ENCODE peak calls at places on chromosomes 6 and 20, in ten cellular contexts. One of them, this sample, is unnamed.

GRCh38 chr20:62766716-62767115 is 29.6 kb upstream of the MRGBP start:
- DNase-seq in B cell: no peak
- DNase-seq in MM.1S: no peak
- DNase-seq in brain microvascular endothelial cell: no peak
- DNase-seq in Calu3: peak; percentile 94
- DNase-seq in GM10248: no peak
- DNase-seq in CD4-positive, alpha-beta T cell: no peak
- DNase-seq in heart right ventricle: no peak
- DNase-seq in endodermal cell: no peak
- DNase-seq in uterus: no peak
- DNase-seq in this sample: no peak

GRCh38 chr6:28081486-28081751 is 1.1 kb downstream of the ZNF165 start:
- DNase-seq in B cell: peak; percentile 76
- DNase-seq in MM.1S: no peak
- DNase-seq in brain microvascular endothelial cell: no peak
- DNase-seq in Calu3: no peak
- DNase-seq in GM10248: peak; percentile 67
- DNase-seq in CD4-positive, alpha-beta T cell: no peak
- DNase-seq in heart right ventricle: no peak
- DNase-seq in endodermal cell: no peak
- DNase-seq in uterus: no peak
- DNase-seq in this sample: no peak

GRCh38 chr6:43250992-43251373 is 7.7 kb downstream of the TTBK1 start:
- DNase-seq in B cell: no peak
- DNase-seq in MM.1S: no peak
- DNase-seq in brain microvascular endothelial cell: peak; percentile 10
- DNase-seq in Calu3: peak; percentile 36
- DNase-seq in GM10248: no peak
- DNase-seq in CD4-positive, alpha-beta T cell: no peak
- DNase-seq in heart right ventricle: no peak
- DNase-seq in endodermal cell: peak; percentile 51
- DNase-seq in uterus: no peak
- DNase-seq in this sample: no peak

GRCh38 chr6:5366941-5367340 is 105.6 kb downstream of the FARS2 start:
- DNase-seq in B cell: no peak
- DNase-seq in MM.1S: no peak
- DNase-seq in brain microvascular endothelial cell: no peak
- DNase-seq in Calu3: no peak
- DNase-seq in GM10248: no peak
- DNase-seq in CD4-positive, alpha-beta T cell: no peak
- DNase-seq in heart right ventricle: no peak
- DNase-seq in endodermal cell: no peak
- DNase-seq in uterus: no peak
- DNase-seq in this sample: no peak

GRCh38 chr6:24891004-24891403 is 44.8 kb downstream of the RIPOR2 start:
- DNase-seq in B cell: no peak
- DNase-seq in MM.1S: no peak
- DNase-seq in brain microvascular endothelial cell: no peak
- DNase-seq in Calu3: no peak
- DNase-seq in GM10248: no peak
- DNase-seq in CD4-positive, alpha-beta T cell: no peak
- DNase-seq in heart right ventricle: no peak
- DNase-seq in endodermal cell: no peak
- DNase-seq in uterus: no peak
- DNase-seq in this sample: no peak

GRCh38 chr6:47047479-47048411 is 5.6 kb upstream of the ADGRF1 start:
- DNase-seq in B cell: peak; percentile 54
- DNase-seq in MM.1S: peak; percentile 77
- DNase-seq in brain microvascular endothelial cell: peak; percentile 78
- DNase-seq in Calu3: peak; percentile 74
- DNase-seq in GM10248: peak; percentile 36
- DNase-seq in CD4-positive, alpha-beta T cell: no peak
- DNase-seq in heart right ventricle: peak; percentile 56
- DNase-seq in endodermal cell: peak; percentile 90
- DNase-seq in uterus: peak; percentile 29
- DNase-seq in this sample: peak; percentile 79

GRCh38 chr20:10511507-10512231 is 76.6 kb downstream of the SLX4IP start:
- DNase-seq in B cell: peak; percentile 58
- DNase-seq in MM.1S: peak; percentile 90
- DNase-seq in brain microvascular endothelial cell: peak; percentile 98
- DNase-seq in Calu3: peak; percentile 64
- DNase-seq in GM10248: peak; percentile 78
- DNase-seq in CD4-positive, alpha-beta T cell: no peak
- DNase-seq in heart right ventricle: peak; percentile 76
- DNase-seq in endodermal cell: peak; percentile 86
- DNase-seq in uterus: peak; percentile 85
- DNase-seq in this sample: peak; percentile 97

GRCh38 chr20:62066983-62067433 is 1.3 kb upstream of the TAF4 start:
- DNase-seq in B cell: peak; percentile 49
- DNase-seq in MM.1S: no peak
- DNase-seq in brain microvascular endothelial cell: no peak
- DNase-seq in Calu3: no peak
- DNase-seq in GM10248: peak; percentile 63
- DNase-seq in CD4-positive, alpha-beta T cell: no peak
- DNase-seq in heart right ventricle: peak; percentile 17
- DNase-seq in endodermal cell: peak; percentile 72
- DNase-seq in uterus: no peak
- DNase-seq in this sample: no peak

GRCh38 chr6:140464720-140465119 is 1090.3 kb upstream of the CITED2 start:
- DNase-seq in B cell: no peak
- DNase-seq in MM.1S: no peak
- DNase-seq in brain microvascular endothelial cell: no peak
- DNase-seq in Calu3: no peak
- DNase-seq in GM10248: no peak
- DNase-seq in CD4-positive, alpha-beta T cell: no peak
- DNase-seq in heart right ventricle: no peak
- DNase-seq in endodermal cell: no peak
- DNase-seq in uterus: no peak
- DNase-seq in this sample: no peak
- TF ChIP-seq CTCF in B cell: no peak
- TF ChIP-seq CTCF in MM.1S: no peak
- TF ChIP-seq CTCF in brain microvascular endothelial cell: no peak
- TF ChIP-seq CTCF in Calu3: no peak
- TF ChIP-seq CTCF in GM10248: no peak
- TF ChIP-seq CTCF in CD4-positive, alpha-beta T cell: no peak
- TF ChIP-seq CTCF in heart right ventricle: no peak
- TF ChIP-seq CTCF in endodermal cell: no peak
- TF ChIP-seq CTCF in uterus: no peak
- TF ChIP-seq CTCF in this sample: no peak

GRCh38 chr6:69796081-69796626 is 656 bp downstream of the LMBRD1 start:
- DNase-seq in B cell: peak; percentile 59
- DNase-seq in MM.1S: peak; percentile 81
- DNase-seq in brain microvascular endothelial cell: peak; percentile 43
- DNase-seq in Calu3: peak; percentile 64
- DNase-seq in GM10248: peak; percentile 27
- DNase-seq in CD4-positive, alpha-beta T cell: peak; percentile 39
- DNase-seq in heart right ventricle: peak; percentile 10
- DNase-seq in endodermal cell: peak; percentile 85
- DNase-seq in uterus: no peak
- DNase-seq in this sample: peak; percentile 71

GRCh38 chr6:69795469-69796080 is 1.2 kb downstream of the LMBRD1 start:
- DNase-seq in B cell: peak; percentile 62
- DNase-seq in MM.1S: peak; percentile 21
- DNase-seq in brain microvascular endothelial cell: no peak
- DNase-seq in Calu3: no peak
- DNase-seq in GM10248: peak; percentile 45
- DNase-seq in CD4-positive, alpha-beta T cell: no peak
- DNase-seq in heart right ventricle: no peak
- DNase-seq in endodermal cell: no peak
- DNase-seq in uterus: no peak
- DNase-seq in this sample: no peak

GRCh38 chr6:69801225-69801624 is 4.4 kb upstream of the LMBRD1 start:
- DNase-seq in B cell: no peak
- DNase-seq in MM.1S: no peak
- DNase-seq in brain microvascular endothelial cell: no peak
- DNase-seq in Calu3: no peak
- DNase-seq in GM10248: no peak
- DNase-seq in CD4-positive, alpha-beta T cell: no peak
- DNase-seq in heart right ventricle: no peak
- DNase-seq in endodermal cell: peak; percentile 62
- DNase-seq in uterus: no peak
- DNase-seq in this sample: no peak

GRCh38 chr6:69792292-69792691 is 4.5 kb downstream of the LMBRD1 start:
- DNase-seq in B cell: no peak
- DNase-seq in MM.1S: no peak
- DNase-seq in brain microvascular endothelial cell: no peak
- DNase-seq in Calu3: no peak
- DNase-seq in GM10248: no peak
- DNase-seq in CD4-positive, alpha-beta T cell: no peak
- DNase-seq in heart right ventricle: no peak
- DNase-seq in endodermal cell: no peak
- DNase-seq in uterus: no peak
- DNase-seq in this sample: no peak

DNA sequence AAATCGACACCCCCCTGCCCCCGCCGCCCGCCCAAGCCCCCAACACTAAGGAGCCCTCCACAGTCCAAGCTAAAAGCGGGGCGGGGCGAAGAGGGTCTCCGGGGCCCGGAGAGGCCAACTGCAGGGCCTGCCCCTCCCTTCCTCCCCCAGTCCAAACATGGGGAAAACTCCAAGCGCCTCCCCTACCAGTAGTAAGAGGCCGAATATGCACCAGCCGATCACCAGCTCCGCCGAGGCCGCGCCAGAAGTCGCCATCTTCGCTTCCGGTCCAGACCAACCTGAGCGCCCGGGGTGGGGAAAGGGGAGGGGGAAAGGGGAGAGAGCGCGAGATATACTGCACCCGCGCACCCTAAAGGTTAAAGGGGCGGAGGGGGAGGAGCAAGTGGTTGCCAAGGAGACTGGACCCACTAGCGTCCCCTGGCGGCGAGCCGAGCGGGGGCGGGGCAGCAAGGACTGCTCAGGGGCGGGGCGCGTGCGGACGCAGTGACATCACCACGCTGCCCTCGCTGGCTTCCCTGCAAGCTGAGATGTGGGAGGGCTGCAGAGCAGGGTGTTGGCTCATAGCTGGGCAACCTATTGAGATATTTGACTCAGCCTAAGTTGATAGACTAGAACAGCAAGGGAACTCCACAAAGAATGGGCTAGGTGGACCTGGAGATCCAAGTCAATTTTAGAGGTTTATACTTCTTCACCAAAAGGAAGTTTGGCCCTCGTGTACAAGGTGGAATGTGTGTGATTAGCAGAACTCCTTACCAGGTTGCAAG is at the start of gene LMBRD1:
- DNase-seq in B cell: peak; percentile 99
- DNase-seq in MM.1S: peak; percentile 91
- DNase-seq in brain microvascular endothelial cell: peak; percentile 94
- DNase-seq in Calu3: peak; percentile 99
- DNase-seq in GM10248: peak; percentile 95
- DNase-seq in CD4-positive, alpha-beta T cell: peak; percentile 100
- DNase-seq in heart right ventricle: peak; percentile 97
- DNase-seq in endodermal cell: peak; percentile 100
- DNase-seq in uterus: peak; percentile 94
- DNase-seq in this sample: peak; percentile 95
- TF ChIP-seq CTCF in B cell: peak; percentile 95
- TF ChIP-seq CTCF in MM.1S: peak; percentile 97
- TF ChIP-seq CTCF in brain microvascular endothelial cell: peak; percentile 90
- TF ChIP-seq CTCF in Calu3: peak; percentile 95
- TF ChIP-seq CTCF in GM10248: peak; percentile 94
- TF ChIP-seq CTCF in CD4-positive, alpha-beta T cell: peak; percentile 94
- TF ChIP-seq CTCF in heart right ventricle: peak; percentile 78
- TF ChIP-seq CTCF in endodermal cell: peak; percentile 100
- TF ChIP-seq CTCF in uterus: peak; percentile 71
- TF ChIP-seq CTCF in this sample: peak; percentile 84

DNA sequence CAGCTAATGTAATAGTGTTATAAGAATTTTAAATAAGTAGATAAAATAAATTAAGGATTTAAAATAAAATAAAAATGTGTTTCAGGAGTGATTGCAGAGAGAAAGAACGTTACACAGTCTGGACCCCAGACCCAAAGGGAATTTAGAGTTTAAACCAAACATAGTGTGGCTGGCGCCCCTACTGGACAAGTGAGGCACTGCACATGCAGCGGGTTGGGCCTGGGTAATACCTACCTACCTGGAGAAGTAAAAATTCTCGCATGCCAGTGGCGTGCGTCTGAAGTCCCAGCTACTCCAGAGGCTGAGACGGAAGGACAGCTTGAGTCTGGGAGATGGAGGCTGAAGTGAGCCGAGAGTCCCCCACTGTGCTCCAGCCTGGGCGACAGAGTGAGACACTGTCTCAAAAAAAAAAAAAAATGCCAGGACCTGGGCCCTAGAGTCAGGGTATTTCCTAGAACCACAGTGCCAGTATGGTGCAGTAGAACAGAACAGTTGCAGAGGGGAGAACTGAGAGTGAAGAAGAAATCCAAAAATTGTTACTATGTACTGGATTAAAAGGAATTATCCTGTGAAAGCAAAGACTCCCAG is 71.4 kb upstream of the TCF21 start:
- DNase-seq in B cell: no peak
- DNase-seq in MM.1S: peak; percentile 32
- DNase-seq in brain microvascular endothelial cell: no peak
- DNase-seq in Calu3: peak; percentile 33
- DNase-seq in GM10248: peak; percentile 23
- DNase-seq in CD4-positive, alpha-beta T cell: peak; percentile 6
- DNase-seq in heart right ventricle: no peak
- DNase-seq in endodermal cell: peak; percentile 93
- DNase-seq in uterus: no peak
- DNase-seq in this sample: no peak
- TF ChIP-seq CTCF in B cell: peak; percentile 84
- TF ChIP-seq CTCF in MM.1S: peak; percentile 64
- TF ChIP-seq CTCF in brain microvascular endothelial cell: peak; percentile 77
- TF ChIP-seq CTCF in Calu3: peak; percentile 71
- TF ChIP-seq CTCF in GM10248: peak; percentile 64
- TF ChIP-seq CTCF in CD4-positive, alpha-beta T cell: peak; percentile 71
- TF ChIP-seq CTCF in heart right ventricle: peak; percentile 22
- TF ChIP-seq CTCF in endodermal cell: peak; percentile 95
- TF ChIP-seq CTCF in uterus: no peak
- TF ChIP-seq CTCF in this sample: peak; percentile 31

GRCh38 chr20:35176132-35176531 is 4.3 kb downstream of the PROCR start:
- DNase-seq in B cell: no peak
- DNase-seq in MM.1S: no peak
- DNase-seq in brain microvascular endothelial cell: no peak
- DNase-seq in Calu3: no peak
- DNase-seq in GM10248: no peak
- DNase-seq in CD4-positive, alpha-beta T cell: no peak
- DNase-seq in heart right ventricle: no peak
- DNase-seq in endodermal cell: no peak
- DNase-seq in uterus: no peak
- DNase-seq in this sample: no peak

GRCh38 chr20:35179292-35180212 is 7.7 kb downstream of the PROCR start:
- DNase-seq in B cell: no peak
- DNase-seq in MM.1S: no peak
- DNase-seq in brain microvascular endothelial cell: no peak
- DNase-seq in Calu3: no peak
- DNase-seq in GM10248: no peak
- DNase-seq in CD4-positive, alpha-beta T cell: no peak
- DNase-seq in heart right ventricle: no peak
- DNase-seq in endodermal cell: no peak
- DNase-seq in uterus: no peak
- DNase-seq in this sample: no peak

GRCh38 chr20:35174458-35175216 is 2.8 kb downstream of the PROCR start:
- DNase-seq in B cell: no peak
- DNase-seq in MM.1S: no peak
- DNase-seq in brain microvascular endothelial cell: no peak
- DNase-seq in Calu3: no peak
- DNase-seq in GM10248: peak; percentile 10
- DNase-seq in CD4-positive, alpha-beta T cell: no peak
- DNase-seq in heart right ventricle: no peak
- DNase-seq in endodermal cell: peak; percentile 95
- DNase-seq in uterus: no peak
- DNase-seq in this sample: no peak

GRCh38 chr20:35181731-35182130 is 9.9 kb downstream of the PROCR start:
- DNase-seq in B cell: no peak
- DNase-seq in MM.1S: no peak
- DNase-seq in brain microvascular endothelial cell: no peak
- DNase-seq in Calu3: no peak
- DNase-seq in GM10248: no peak
- DNase-seq in CD4-positive, alpha-beta T cell: no peak
- DNase-seq in heart right ventricle: no peak
- DNase-seq in endodermal cell: no peak
- DNase-seq in uterus: no peak
- DNase-seq in this sample: no peak

DNA sequence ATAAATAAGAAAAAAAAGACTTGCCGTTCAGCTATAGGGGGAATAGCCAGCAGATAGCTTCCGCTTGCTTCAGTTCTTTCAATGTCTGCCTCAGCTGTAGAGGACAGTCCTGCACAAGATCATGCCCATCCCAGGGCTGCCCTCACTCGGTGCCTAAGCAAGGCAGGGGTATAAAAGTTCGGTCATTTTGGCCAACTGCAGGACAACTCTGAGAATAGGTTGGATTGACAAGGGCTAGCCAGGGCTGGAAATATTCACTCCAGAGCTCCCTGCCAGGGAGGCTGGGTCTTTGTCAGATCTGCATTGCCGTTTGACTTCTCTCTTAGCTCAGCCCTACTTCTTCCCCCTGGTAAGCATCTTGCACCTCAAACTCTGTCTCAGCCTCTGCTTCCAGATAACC is 8.4 kb downstream of the PROCR start:
- DNase-seq in B cell: no peak
- DNase-seq in MM.1S: no peak
- DNase-seq in brain microvascular endothelial cell: no peak
- DNase-seq in Calu3: no peak
- DNase-seq in GM10248: no peak
- DNase-seq in CD4-positive, alpha-beta T cell: no peak
- DNase-seq in heart right ventricle: no peak
- DNase-seq in endodermal cell: no peak
- DNase-seq in uterus: no peak
- DNase-seq in this sample: no peak
- TF ChIP-seq CTCF in B cell: no peak
- TF ChIP-seq CTCF in MM.1S: no peak
- TF ChIP-seq CTCF in brain microvascular endothelial cell: no peak
- TF ChIP-seq CTCF in Calu3: no peak
- TF ChIP-seq CTCF in GM10248: no peak
- TF ChIP-seq CTCF in CD4-positive, alpha-beta T cell: no peak
- TF ChIP-seq CTCF in heart right ventricle: no peak
- TF ChIP-seq CTCF in endodermal cell: no peak
- TF ChIP-seq CTCF in uterus: no peak
- TF ChIP-seq CTCF in this sample: no peak

This sample was measured in MCF 10A.